ENCODE peak calls at places on chromosome 6, in eight cellular contexts. One of them, this sample, is unnamed.
A peak's percentile ranks its signal among the peaks of the same experiment; 100 is the strongest.

GRCh38 chr6:1381397-1382330 is 7.7 kb upstream of the FOXF2 start:
- DNase-seq in ascending aorta: no peak
- DNase-seq in upper lobe of left lung: peak; percentile 44
- DNase-seq in heart left ventricle: peak; percentile 47
- DNase-seq in pancreas: peak; percentile 30
- DNase-seq in GM23338: peak; percentile 73
- DNase-seq in A549: no peak
- DNase-seq in PC-3: peak; percentile 68
- DNase-seq in this sample: no peak

GRCh38 chr6:31180500-31180899 is 10.0 kb upstream of the POU5F1 start:
- DNase-seq in pancreas: peak; percentile 37
- DNase-seq in PC-3: no peak
- DNase-seq in GM23338: peak; percentile 95
- DNase-seq in ascending aorta: peak; percentile 71
- DNase-seq in heart left ventricle: peak; percentile 87
- DNase-seq in upper lobe of left lung: peak; percentile 67
- DNase-seq in A549: no peak
- DNase-seq in this sample: no peak

GRCh38 chr6:145206247-145206907 is 528.9 kb downstream of the EPM2A start:
- DNase-seq in heart left ventricle: no peak
- DNase-seq in pancreas: no peak
- DNase-seq in PC-3: no peak
- DNase-seq in A549: no peak
- DNase-seq in GM23338: no peak
- DNase-seq in upper lobe of left lung: no peak
- DNase-seq in ascending aorta: no peak
- DNase-seq in this sample: no peak

GRCh38 chr6:37538107-37538506 is 38.4 kb upstream of the CCDC167 start:
- DNase-seq in GM23338: peak; percentile 70
- DNase-seq in ascending aorta: no peak
- DNase-seq in PC-3: peak; percentile 70
- DNase-seq in heart left ventricle: no peak
- DNase-seq in upper lobe of left lung: no peak
- DNase-seq in pancreas: no peak
- DNase-seq in A549: peak; percentile 60
- DNase-seq in this sample: no peak

GRCh38 chr6:132300323-132300949 is 100.8 kb downstream of the MOXD1 start:
- DNase-seq in heart left ventricle: peak; percentile 39
- DNase-seq in upper lobe of left lung: no peak
- DNase-seq in GM23338: peak; percentile 82
- DNase-seq in ascending aorta: no peak
- DNase-seq in A549: peak; percentile 16
- DNase-seq in pancreas: no peak
- DNase-seq in PC-3: peak; percentile 66
- DNase-seq in this sample: no peak

GRCh38 chr6:96520851-96521115 is 823 bp upstream of the UFL1 start:
- DNase-seq in heart left ventricle: no peak
- DNase-seq in PC-3: no peak
- DNase-seq in GM23338: no peak
- DNase-seq in ascending aorta: no peak
- DNase-seq in A549: no peak
- DNase-seq in upper lobe of left lung: no peak
- DNase-seq in pancreas: no peak
- DNase-seq in this sample: no peak

GRCh38 chr6:42017021-42017643 is 33.2 kb upstream of the TAF8 start:
- DNase-seq in A549: peak; percentile 27
- DNase-seq in heart left ventricle: no peak
- DNase-seq in ascending aorta: no peak
- DNase-seq in PC-3: peak; percentile 69
- DNase-seq in GM23338: no peak
- DNase-seq in pancreas: no peak
- DNase-seq in upper lobe of left lung: no peak
- DNase-seq in this sample: no peak

GRCh38 chr6:20400476-20401402 is 940 bp upstream of the E2F3 start:
- DNase-seq in PC-3: peak; percentile 47
- DNase-seq in ascending aorta: peak; percentile 77
- DNase-seq in heart left ventricle: peak; percentile 76
- DNase-seq in upper lobe of left lung: peak; percentile 80
- DNase-seq in pancreas: peak; percentile 7
- DNase-seq in GM23338: peak; percentile 84
- DNase-seq in A549: peak; percentile 57
- DNase-seq in this sample: peak; percentile 46

GRCh38 chr6:149080511-149080910 is 237.0 kb upstream of the TAB2 start:
- DNase-seq in upper lobe of left lung: no peak
- DNase-seq in ascending aorta: no peak
- DNase-seq in heart left ventricle: no peak
- DNase-seq in A549: no peak
- DNase-seq in pancreas: no peak
- DNase-seq in GM23338: no peak
- DNase-seq in PC-3: no peak
- DNase-seq in this sample: no peak

GRCh38 chr6:136782021-136782770 is 10.1 kb downstream of the MAP3K5 start:
- DNase-seq in PC-3: peak; percentile 68
- DNase-seq in pancreas: no peak
- DNase-seq in GM23338: no peak
- DNase-seq in heart left ventricle: no peak
- DNase-seq in ascending aorta: no peak
- DNase-seq in A549: no peak
- DNase-seq in upper lobe of left lung: no peak
- DNase-seq in this sample: no peak

GRCh38 chr6:85459224-85459901 is 9.5 kb downstream of the NT5E start:
- DNase-seq in GM23338: no peak
- DNase-seq in A549: no peak
- DNase-seq in ascending aorta: no peak
- DNase-seq in heart left ventricle: no peak
- DNase-seq in pancreas: no peak
- DNase-seq in upper lobe of left lung: no peak
- DNase-seq in PC-3: peak; percentile 92
- DNase-seq in this sample: peak; percentile 79

GRCh38 chr6:85462673-85463072 is 12.8 kb downstream of the NT5E start:
- DNase-seq in upper lobe of left lung: no peak
- DNase-seq in heart left ventricle: no peak
- DNase-seq in A549: no peak
- DNase-seq in ascending aorta: no peak
- DNase-seq in PC-3: no peak
- DNase-seq in pancreas: no peak
- DNase-seq in GM23338: no peak
- DNase-seq in this sample: no peak

GRCh38 chr6:85460154-85460950 is 10.5 kb downstream of the NT5E start:
- DNase-seq in A549: no peak
- DNase-seq in heart left ventricle: no peak
- DNase-seq in upper lobe of left lung: no peak
- DNase-seq in GM23338: no peak
- DNase-seq in pancreas: no peak
- DNase-seq in ascending aorta: no peak
- DNase-seq in PC-3: no peak
- DNase-seq in this sample: no peak

GRCh38 chr6:85461806-85462185 is 11.9 kb downstream of the NT5E start:
- DNase-seq in pancreas: no peak
- DNase-seq in ascending aorta: no peak
- DNase-seq in PC-3: no peak
- DNase-seq in GM23338: no peak
- DNase-seq in upper lobe of left lung: no peak
- DNase-seq in heart left ventricle: no peak
- DNase-seq in A549: no peak
- DNase-seq in this sample: no peak

DNA sequence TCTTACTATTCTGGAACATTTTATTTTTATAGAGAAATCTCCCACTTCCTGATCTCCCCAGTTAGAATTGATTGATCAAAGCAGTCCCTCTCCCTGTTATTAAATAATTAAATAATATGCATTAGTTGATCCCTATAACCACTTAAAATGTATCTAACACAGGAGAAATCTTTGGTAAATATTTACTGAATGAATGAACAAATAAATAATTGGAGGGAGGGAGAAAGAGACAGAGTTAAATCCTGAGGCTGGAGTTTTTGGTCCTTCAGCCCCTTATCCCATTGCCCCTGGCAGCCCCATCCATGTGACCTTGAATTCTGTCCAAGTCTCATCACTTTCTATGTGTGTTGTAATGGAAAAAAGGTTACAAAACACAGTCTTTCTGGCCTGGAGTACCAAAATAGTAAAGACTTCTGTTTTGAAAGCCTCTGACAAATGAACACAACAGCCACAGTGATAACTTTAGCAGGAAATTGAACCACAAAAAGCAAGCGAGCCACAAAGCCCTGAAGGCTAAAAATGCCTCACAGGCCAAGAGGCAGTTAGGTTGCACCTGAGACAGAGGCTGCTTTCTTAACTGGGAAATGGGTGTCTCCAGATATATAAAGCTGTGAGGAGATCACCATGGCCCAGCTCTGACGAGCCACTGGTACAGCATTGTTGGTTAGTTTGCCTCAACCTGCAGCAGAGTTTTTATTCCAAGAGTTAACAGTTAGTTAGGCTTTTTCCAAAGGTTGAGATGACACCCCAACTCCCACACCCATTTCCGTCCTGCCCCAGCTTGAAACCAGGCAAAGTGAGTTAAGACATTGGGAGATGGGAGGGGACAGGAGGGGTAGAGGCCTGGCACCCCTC is 11.3 kb downstream of the NT5E start:
- DNase-seq in GM23338: no peak
- DNase-seq in A549: no peak
- DNase-seq in pancreas: no peak
- DNase-seq in upper lobe of left lung: no peak
- DNase-seq in ascending aorta: no peak
- DNase-seq in PC-3: peak; percentile 68
- DNase-seq in heart left ventricle: no peak
- DNase-seq in this sample: peak; percentile 65
- H3K4me1 ChIP-seq in GM23338: peaks cover 26% of the 10 kb centered on the region
- H3K4me1 ChIP-seq in A549: peaks cover 84% of the 10 kb centered on the region
- H3K4me1 ChIP-seq in pancreas: no peaks in the 10 kb centered on the region
- H3K4me1 ChIP-seq in upper lobe of left lung: peaks cover 15% of the 10 kb centered on the region
- H3K4me1 ChIP-seq in ascending aorta: peaks cover 82% of the 10 kb centered on the region
- H3K4me1 ChIP-seq in PC-3: peaks cover 81% of the 10 kb centered on the region
- H3K4me1 ChIP-seq in heart left ventricle: peaks cover 61% of the 10 kb centered on the region
- H3K4me1 ChIP-seq in this sample: peaks cover 82% of the 10 kb centered on the region

DNA sequence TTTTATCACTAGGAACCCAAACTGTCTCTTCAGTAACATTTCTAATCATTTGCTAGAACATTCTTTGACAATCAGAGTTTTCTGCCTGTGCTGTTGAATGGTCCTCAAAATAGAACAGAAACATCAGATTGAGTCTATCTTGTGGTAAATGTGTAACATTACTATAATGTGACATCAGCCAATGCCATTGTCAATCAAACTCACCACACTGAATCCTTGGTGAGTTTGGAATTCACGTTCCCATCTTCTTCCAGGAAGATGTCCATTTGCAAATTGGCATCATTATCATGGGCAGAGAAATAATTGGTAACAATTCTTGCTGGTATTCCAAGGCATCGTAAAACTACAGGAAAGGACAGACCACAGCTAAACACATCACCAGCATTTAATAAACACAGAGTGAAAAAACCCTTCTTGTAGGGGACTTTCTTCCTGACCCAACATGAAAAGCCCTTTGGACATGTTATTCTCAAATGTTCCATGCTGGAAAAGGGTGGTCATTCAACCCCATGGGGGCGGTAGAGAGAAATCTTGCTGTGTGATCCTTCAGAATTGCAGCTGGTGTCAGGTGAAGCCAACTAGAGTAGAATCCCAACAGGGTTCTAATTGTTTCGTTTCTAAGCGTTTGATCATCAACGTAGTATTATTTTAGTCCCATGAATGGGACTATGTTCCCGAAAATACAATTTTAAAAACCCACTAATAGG is 98.5 kb downstream of the F13A1 start:
- DNase-seq in A549: no peak
- DNase-seq in pancreas: no peak
- DNase-seq in ascending aorta: no peak
- DNase-seq in upper lobe of left lung: no peak
- DNase-seq in heart left ventricle: no peak
- DNase-seq in GM23338: peak; percentile 79
- DNase-seq in PC-3: peak; percentile 28
- DNase-seq in this sample: no peak
- TF ChIP-seq CTCF in A549: no peak
- TF ChIP-seq CTCF in pancreas: no peak
- TF ChIP-seq CTCF in ascending aorta: peak; percentile 18
- TF ChIP-seq CTCF in upper lobe of left lung: no peak
- TF ChIP-seq CTCF in heart left ventricle: no peak
- TF ChIP-seq CTCF in GM23338: peak; percentile 80
- TF ChIP-seq CTCF in PC-3: peak; percentile 52
- TF ChIP-seq CTCF in this sample: no peak

GRCh38 chr6:40930045-40930444 is 109.0 kb downstream of the UNC5CL start:
- DNase-seq in ascending aorta: no peak
- DNase-seq in pancreas: no peak
- DNase-seq in PC-3: no peak
- DNase-seq in GM23338: no peak
- DNase-seq in heart left ventricle: no peak
- DNase-seq in upper lobe of left lung: no peak
- DNase-seq in A549: no peak
- DNase-seq in this sample: no peak

GRCh38 chr6:40931927-40932326 is 107.1 kb downstream of the UNC5CL start:
- DNase-seq in ascending aorta: no peak
- DNase-seq in heart left ventricle: no peak
- DNase-seq in upper lobe of left lung: no peak
- DNase-seq in A549: no peak
- DNase-seq in GM23338: no peak
- DNase-seq in PC-3: peak; percentile 62
- DNase-seq in pancreas: no peak
- DNase-seq in this sample: peak; percentile 69

GRCh38 chr6:40932366-40932765 is 106.7 kb downstream of the UNC5CL start:
- DNase-seq in GM23338: no peak
- DNase-seq in heart left ventricle: no peak
- DNase-seq in pancreas: no peak
- DNase-seq in ascending aorta: no peak
- DNase-seq in A549: no peak
- DNase-seq in upper lobe of left lung: no peak
- DNase-seq in PC-3: no peak
- DNase-seq in this sample: no peak

GRCh38 chr6:40928738-40929137 is 110.3 kb downstream of the UNC5CL start:
- DNase-seq in heart left ventricle: no peak
- DNase-seq in PC-3: no peak
- DNase-seq in upper lobe of left lung: no peak
- DNase-seq in pancreas: no peak
- DNase-seq in ascending aorta: no peak
- DNase-seq in GM23338: no peak
- DNase-seq in A549: no peak
- DNase-seq in this sample: no peak

DNA sequence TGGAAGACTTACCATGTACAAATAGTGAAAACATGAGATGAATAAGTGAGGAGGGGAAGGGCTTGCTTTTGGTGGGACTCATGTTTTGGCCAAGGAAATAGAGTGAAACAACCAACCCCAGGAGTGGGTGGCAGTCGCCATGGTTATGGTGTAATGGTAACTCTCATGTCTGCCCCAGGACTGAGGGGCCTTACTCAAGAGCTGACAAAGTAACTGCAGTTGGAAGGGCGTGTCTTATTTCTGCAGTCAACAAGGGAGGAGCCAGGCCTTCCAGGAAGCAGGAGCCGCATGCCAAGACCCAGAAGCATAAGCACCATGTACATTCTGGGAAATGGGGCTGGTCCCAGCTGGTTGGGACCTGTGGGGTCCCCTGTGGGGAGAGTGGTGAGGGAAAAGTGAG is 108.5 kb downstream of the UNC5CL start:
- DNase-seq in PC-3: no peak
- DNase-seq in pancreas: peak; percentile 13
- DNase-seq in heart left ventricle: peak; percentile 40
- DNase-seq in upper lobe of left lung: peak; percentile 42
- DNase-seq in A549: no peak
- DNase-seq in ascending aorta: no peak
- DNase-seq in GM23338: peak; percentile 22
- DNase-seq in this sample: no peak
- H3K27ac ChIP-seq in PC-3: no peak overlapping the region
- H3K27ac ChIP-seq in pancreas: no peak overlapping the region
- H3K27ac ChIP-seq in heart left ventricle: peak overlapping the region; percentile 29
- H3K27ac ChIP-seq in upper lobe of left lung: no peak overlapping the region
- H3K27ac ChIP-seq in A549: peak overlapping the region; percentile 28
- H3K27ac ChIP-seq in ascending aorta: no peak overlapping the region
- H3K27ac ChIP-seq in GM23338: no peak overlapping the region
- H3K27ac ChIP-seq in this sample: no peak overlapping the region

GRCh38 chr6:13427346-13427745 is 60.1 kb downstream of the GFOD1 start:
- DNase-seq in upper lobe of left lung: no peak
- DNase-seq in heart left ventricle: no peak
- DNase-seq in ascending aorta: peak; percentile 19
- DNase-seq in A549: no peak
- DNase-seq in PC-3: no peak
- DNase-seq in pancreas: no peak
- DNase-seq in GM23338: no peak
- DNase-seq in this sample: no peak
- H3K4me1 ChIP-seq in upper lobe of left lung: peaks cover 45% of the 10 kb centered on the region
- H3K4me1 ChIP-seq in heart left ventricle: peaks cover 97% of the 10 kb centered on the region
- H3K4me1 ChIP-seq in ascending aorta: peaks cover 25% of the 10 kb centered on the region
- H3K4me1 ChIP-seq in A549: peaks cover 28% of the 10 kb centered on the region
- H3K4me1 ChIP-seq in PC-3: peaks cover 9% of the 10 kb centered on the region
- H3K4me1 ChIP-seq in pancreas: peaks cover 5% of the 10 kb centered on the region
- H3K4me1 ChIP-seq in GM23338: peaks cover 40% of the 10 kb centered on the region
- H3K4me1 ChIP-seq in this sample: no peaks in the 10 kb centered on the region

This sample was measured in foreskin keratinocyte.